ENCODE peak calls at places on chromosomes 6 and 20, in nine cellular contexts. One of them, this sample, is unnamed.

GRCh38 chr20:29079769-29080690 is 2177.4 kb upstream of the DEFB115 start:
- DNase-seq in H1: no peak
- DNase-seq in keratinocyte: no peak
- DNase-seq in OCI-LY7: no peak
- DNase-seq in hepatocyte: no peak
- DNase-seq in IMR-90: no peak
- DNase-seq in A549: peak
- DNase-seq in HCT116: no peak
- DNase-seq in neural progenitor cell: no peak
- DNase-seq in this sample: peak

GRCh38 chr6:108501559-108501958 is 59.2 kb upstream of the FOXO3 start:
- DNase-seq in neural progenitor cell: no peak
- DNase-seq in keratinocyte: no peak
- DNase-seq in A549: no peak
- DNase-seq in H1: no peak
- DNase-seq in IMR-90: peak
- DNase-seq in HCT116: no peak
- DNase-seq in OCI-LY7: no peak
- DNase-seq in hepatocyte: no peak
- DNase-seq in this sample: no peak

GRCh38 chr6:110039996-110040383 is 61.9 kb downstream of the GPR6 start:
- DNase-seq in H1: peak
- DNase-seq in keratinocyte: no peak
- DNase-seq in A549: peak
- DNase-seq in hepatocyte: peak
- DNase-seq in HCT116: peak
- DNase-seq in neural progenitor cell: peak
- DNase-seq in IMR-90: peak
- DNase-seq in OCI-LY7: peak
- DNase-seq in this sample: peak

GRCh38 chr6:149941583-149942460 is at the start of gene ULBP2:
- DNase-seq in H1: peak
- DNase-seq in A549: peak
- DNase-seq in neural progenitor cell: peak
- DNase-seq in IMR-90: peak
- DNase-seq in keratinocyte: peak
- DNase-seq in HCT116: peak
- DNase-seq in hepatocyte: peak
- DNase-seq in OCI-LY7: peak
- DNase-seq in this sample: peak

GRCh38 chr6:55423933-55424332 is 96.7 kb downstream of the GFRAL start:
- DNase-seq in A549: no peak
- DNase-seq in IMR-90: no peak
- DNase-seq in HCT116: no peak
- DNase-seq in keratinocyte: no peak
- DNase-seq in hepatocyte: no peak
- DNase-seq in neural progenitor cell: no peak
- DNase-seq in H1: no peak
- DNase-seq in OCI-LY7: no peak
- DNase-seq in this sample: no peak

GRCh38 chr20:9838035-9838377 is 870 bp downstream of the PAK5 start:
- DNase-seq in OCI-LY7: no peak
- DNase-seq in H1: no peak
- DNase-seq in hepatocyte: no peak
- DNase-seq in HCT116: no peak
- DNase-seq in A549: peak
- DNase-seq in keratinocyte: no peak
- DNase-seq in IMR-90: no peak
- DNase-seq in neural progenitor cell: no peak
- DNase-seq in this sample: no peak

GRCh38 chr6:76834399-76834798 is 628.9 kb downstream of the HTR1B start:
- DNase-seq in H1: no peak
- DNase-seq in keratinocyte: no peak
- DNase-seq in HCT116: no peak
- DNase-seq in IMR-90: no peak
- DNase-seq in hepatocyte: no peak
- DNase-seq in A549: no peak
- DNase-seq in OCI-LY7: no peak
- DNase-seq in neural progenitor cell: no peak
- DNase-seq in this sample: no peak

GRCh38 chr20:49399329-49399728 is 83.1 kb downstream of the KCNB1 start:
- DNase-seq in hepatocyte: no peak
- DNase-seq in H1: no peak
- DNase-seq in neural progenitor cell: no peak
- DNase-seq in keratinocyte: no peak
- DNase-seq in HCT116: no peak
- DNase-seq in OCI-LY7: no peak
- DNase-seq in IMR-90: peak
- DNase-seq in A549: no peak
- DNase-seq in this sample: no peak

GRCh38 chr6:147651249-147652063 is 143.0 kb downstream of the SAMD5 start:
- DNase-seq in A549: peak
- DNase-seq in H1: no peak
- DNase-seq in neural progenitor cell: peak
- DNase-seq in hepatocyte: no peak
- DNase-seq in IMR-90: peak
- DNase-seq in OCI-LY7: no peak
- DNase-seq in HCT116: no peak
- DNase-seq in keratinocyte: no peak
- DNase-seq in this sample: no peak

GRCh38 chr20:63438121-63438520 is 34.3 kb downstream of the KCNQ2 start:
- DNase-seq in OCI-LY7: no peak
- DNase-seq in A549: no peak
- DNase-seq in keratinocyte: no peak
- DNase-seq in hepatocyte: no peak
- DNase-seq in HCT116: no peak
- DNase-seq in neural progenitor cell: no peak
- DNase-seq in H1: no peak
- DNase-seq in IMR-90: no peak
- DNase-seq in this sample: no peak

GRCh38 chr6:113903666-113904330 is 46.7 kb downstream of the MARCKS start:
- DNase-seq in A549: no peak
- DNase-seq in hepatocyte: peak
- DNase-seq in keratinocyte: no peak
- DNase-seq in neural progenitor cell: no peak
- DNase-seq in HCT116: no peak
- DNase-seq in H1: no peak
- DNase-seq in IMR-90: peak
- DNase-seq in OCI-LY7: no peak
- DNase-seq in this sample: no peak

GRCh38 chr6:113907107-113907506 is 50.0 kb downstream of the MARCKS start:
- DNase-seq in OCI-LY7: no peak
- DNase-seq in hepatocyte: no peak
- DNase-seq in A549: no peak
- DNase-seq in HCT116: no peak
- DNase-seq in IMR-90: no peak
- DNase-seq in neural progenitor cell: no peak
- DNase-seq in H1: no peak
- DNase-seq in keratinocyte: no peak
- DNase-seq in this sample: no peak

GRCh38 chr6:113908801-113909200 is 51.7 kb downstream of the MARCKS start:
- DNase-seq in IMR-90: no peak
- DNase-seq in neural progenitor cell: no peak
- DNase-seq in OCI-LY7: no peak
- DNase-seq in H1: no peak
- DNase-seq in hepatocyte: no peak
- DNase-seq in HCT116: no peak
- DNase-seq in keratinocyte: no peak
- DNase-seq in A549: no peak
- DNase-seq in this sample: no peak

GRCh38 chr6:113909224-113909856 is 52.2 kb downstream of the MARCKS start:
- DNase-seq in IMR-90: peak
- DNase-seq in neural progenitor cell: peak
- DNase-seq in H1: no peak
- DNase-seq in HCT116: peak
- DNase-seq in hepatocyte: peak
- DNase-seq in OCI-LY7: peak
- DNase-seq in A549: peak
- DNase-seq in keratinocyte: no peak
- DNase-seq in this sample: no peak
- H3K4me2 ChIP-seq in IMR-90: peak
- H3K4me2 ChIP-seq in neural progenitor cell: no peak
- H3K4me2 ChIP-seq in H1: no peak
- H3K4me2 ChIP-seq in HCT116: no peak
- H3K4me2 ChIP-seq in hepatocyte: no peak
- H3K4me2 ChIP-seq in OCI-LY7: no peak
- H3K4me2 ChIP-seq in A549: peak
- H3K4me2 ChIP-seq in keratinocyte: no peak
- H3K4me2 ChIP-seq in this sample: no peak

GRCh38 chr20:58378704-58379103 is 10.3 kb upstream of the VAPB start:
- DNase-seq in IMR-90: no peak
- DNase-seq in HCT116: no peak
- DNase-seq in OCI-LY7: no peak
- DNase-seq in H1: no peak
- DNase-seq in hepatocyte: no peak
- DNase-seq in neural progenitor cell: no peak
- DNase-seq in keratinocyte: no peak
- DNase-seq in A549: no peak
- DNase-seq in this sample: no peak
- TF ChIP-seq CTCF in IMR-90: peak
- TF ChIP-seq CTCF in HCT116: no peak
- TF ChIP-seq CTCF in OCI-LY7: peak
- TF ChIP-seq CTCF in H1: peak
- TF ChIP-seq CTCF in hepatocyte: no peak
- TF ChIP-seq CTCF in neural progenitor cell: peak
- TF ChIP-seq CTCF in keratinocyte: no peak
- TF ChIP-seq CTCF in A549: no peak
- TF ChIP-seq CTCF in this sample: no peak

GRCh38 chr6:145630598-145630997 is 104.7 kb downstream of the EPM2A start:
- DNase-seq in HCT116: no peak
- DNase-seq in IMR-90: no peak
- DNase-seq in A549: no peak
- DNase-seq in H1: no peak
- DNase-seq in keratinocyte: no peak
- DNase-seq in OCI-LY7: no peak
- DNase-seq in neural progenitor cell: no peak
- DNase-seq in hepatocyte: no peak
- DNase-seq in this sample: no peak

GRCh38 chr6:145631374-145631773 is 103.9 kb downstream of the EPM2A start:
- DNase-seq in HCT116: no peak
- DNase-seq in keratinocyte: no peak
- DNase-seq in IMR-90: no peak
- DNase-seq in A549: no peak
- DNase-seq in H1: no peak
- DNase-seq in OCI-LY7: no peak
- DNase-seq in neural progenitor cell: no peak
- DNase-seq in hepatocyte: no peak
- DNase-seq in this sample: no peak

GRCh38 chr6:145633981-145634627 is 101.2 kb downstream of the EPM2A start:
- DNase-seq in hepatocyte: peak
- DNase-seq in keratinocyte: peak
- DNase-seq in IMR-90: peak
- DNase-seq in OCI-LY7: peak
- DNase-seq in HCT116: peak
- DNase-seq in H1: peak
- DNase-seq in A549: peak
- DNase-seq in neural progenitor cell: peak
- DNase-seq in this sample: peak

GRCh38 chr6:145629478-145629877 is 105.8 kb downstream of the EPM2A start:
- DNase-seq in hepatocyte: no peak
- DNase-seq in neural progenitor cell: no peak
- DNase-seq in IMR-90: no peak
- DNase-seq in A549: no peak
- DNase-seq in keratinocyte: no peak
- DNase-seq in H1: no peak
- DNase-seq in OCI-LY7: no peak
- DNase-seq in HCT116: no peak
- DNase-seq in this sample: no peak

DNA sequence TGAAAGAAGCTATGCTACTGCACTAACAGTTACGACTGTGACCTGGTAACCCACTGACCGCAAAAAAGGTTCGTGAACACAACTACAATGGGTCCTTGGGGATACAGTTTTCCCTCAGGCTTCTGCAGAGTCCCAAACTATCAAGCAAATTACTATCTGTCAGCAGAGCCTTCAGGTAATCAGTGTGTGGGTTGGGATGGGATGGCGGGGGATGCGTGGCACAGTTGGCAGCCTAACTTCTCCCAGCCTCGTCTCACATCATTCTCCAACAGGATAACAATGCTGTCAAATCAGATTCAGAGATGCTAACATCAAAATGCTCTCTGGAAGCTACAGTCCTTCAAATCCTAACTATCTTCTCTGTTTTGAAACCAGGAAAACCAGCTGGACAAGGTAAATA is 102.3 kb downstream of the EPM2A start:
- DNase-seq in OCI-LY7: no peak
- DNase-seq in hepatocyte: no peak
- DNase-seq in IMR-90: no peak
- DNase-seq in HCT116: no peak
- DNase-seq in A549: no peak
- DNase-seq in keratinocyte: no peak
- DNase-seq in H1: no peak
- DNase-seq in neural progenitor cell: no peak
- DNase-seq in this sample: no peak
- H3K4me3 ChIP-seq in OCI-LY7: no peak
- H3K4me3 ChIP-seq in hepatocyte: no peak
- H3K4me3 ChIP-seq in IMR-90: no peak
- H3K4me3 ChIP-seq in HCT116: no peak
- H3K4me3 ChIP-seq in A549: no peak
- H3K4me3 ChIP-seq in keratinocyte: no peak
- H3K4me3 ChIP-seq in H1: no peak
- H3K4me3 ChIP-seq in neural progenitor cell: no peak
- H3K4me3 ChIP-seq in this sample: no peak

DNA sequence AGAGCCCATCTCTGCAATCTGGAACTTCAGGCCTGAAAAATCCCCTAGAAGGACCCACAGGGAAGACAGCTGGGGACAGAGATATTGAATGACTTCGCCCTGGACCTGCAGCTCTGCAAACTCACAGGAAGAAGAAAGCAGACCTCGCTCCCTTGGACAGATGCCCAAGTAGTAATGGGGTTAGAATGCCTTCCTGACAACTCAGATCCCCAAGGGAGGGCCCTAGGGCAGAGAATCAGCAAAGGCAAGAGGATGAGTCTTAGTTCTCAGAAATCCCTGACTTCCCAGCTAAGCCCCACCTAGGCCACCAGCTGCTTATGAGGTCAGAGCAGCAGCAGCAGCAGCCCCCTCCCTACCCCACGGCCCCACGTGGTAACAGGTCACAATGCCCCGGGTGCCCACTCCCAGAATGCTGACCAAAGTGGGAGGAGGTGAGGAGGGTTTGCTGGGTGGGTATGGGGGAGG is at the start of gene C20orf141:
- DNase-seq in A549: peak
- DNase-seq in keratinocyte: peak
- DNase-seq in HCT116: no peak
- DNase-seq in hepatocyte: peak
- DNase-seq in neural progenitor cell: no peak
- DNase-seq in IMR-90: peak
- DNase-seq in OCI-LY7: no peak
- DNase-seq in H1: no peak
- DNase-seq in this sample: no peak
- H3K4me2 ChIP-seq in A549: peak
- H3K4me2 ChIP-seq in keratinocyte: peak
- H3K4me2 ChIP-seq in HCT116: peak
- H3K4me2 ChIP-seq in hepatocyte: no peak
- H3K4me2 ChIP-seq in neural progenitor cell: no peak
- H3K4me2 ChIP-seq in IMR-90: peak
- H3K4me2 ChIP-seq in OCI-LY7: no peak
- H3K4me2 ChIP-seq in H1: no peak
- H3K4me2 ChIP-seq in this sample: no peak

This sample was measured in DND-41.